ENCODE peak calls at places on chromosomes 4 and X, in nine cellular contexts. R is suprapubic skin, S is HCT116, L is testis, Y is H1, P is breast epithelium, C is Peyer's patch, F is sigmoid colon, G is spleen. Q is an unnamed sample. For H3K36me3, the result is how much of the 10 kb centered on the place peaks cover.

GRCh38 chr4:98864560-98864959 is 64.4 kb downstream of the EIF4E start:
- DNase-seq in R (no peak), S (peak), L (no peak), Y (no peak), P (no peak), C (no peak), F (no peak), G (no peak), Q (no peak)

GRCh38 chr4:186037692-186038658 is 31.0 kb upstream of the TLR3 start:
- DNase-seq in R (no peak), S (peak), L (peak), Y (no peak), P (no peak), C (no peak), F (peak), G (no peak), Q (no peak)

GRCh38 chr4:3607690-3608514 is 75.7 kb upstream of the LRPAP1 start:
- DNase-seq in R (peak), S (no peak), L (peak), Y (no peak), P (no peak), C (no peak), F (peak), G (no peak), Q (no peak)

GRCh38 chr4:6271701-6272465 is 2.2 kb downstream of the WFS1 start:
- DNase-seq in R (no peak), S (no peak), L (peak), Y (no peak), P (peak), C (no peak), F (peak), G (peak), Q (no peak)

GRCh38 chrX:77628294-77629025 is 157.6 kb downstream of the ATRX start:
- DNase-seq in R (no peak), S (no peak), L (no peak), Y (no peak), P (no peak), C (no peak), F (no peak), G (no peak), Q (no peak)

GRCh38 chr4:148367756-148368155 is 74.5 kb downstream of the NR3C2 start:
- DNase-seq in R (no peak), S (no peak), L (no peak), Y (no peak), P (no peak), C (no peak), F (no peak), G (no peak), Q (no peak)

GRCh38 chr4:184802203-184803015 is 23.4 kb downstream of the ACSL1 start:
- DNase-seq in R (no peak), S (no peak), L (no peak), Y (no peak), P (no peak), C (no peak), F (no peak), G (peak), Q (no peak)

GRCh38 chrX:106917830-106918500 is 2.2 kb upstream of the CLDN2 start:
- DNase-seq in R (no peak), S (peak), L (no peak), Y (no peak), P (no peak), C (no peak), F (no peak), G (no peak), Q (no peak)

GRCh38 chrX:20067709-20068315 is 48.9 kb downstream of the MAP7D2 start:
- DNase-seq in R (peak), S (peak), L (peak), Y (no peak), P (peak), C (peak), F (peak), G (no peak), Q (peak)

GRCh38 chrX:108734426-108734825 is 1.9 kb downstream of the IRS4 start:
- DNase-seq in R (no peak), S (no peak), L (no peak), Y (no peak), P (no peak), C (no peak), F (no peak), G (peak), Q (no peak)

GRCh38 chr4:6221296-6221850 is 21.0 kb upstream of the JAKMIP1 start:
- DNase-seq in R (no peak), S (no peak), L (no peak), Y (peak), P (peak), C (no peak), F (peak), G (no peak), Q (no peak)

GRCh38 chr4:94396984-94397383 is 54.3 kb upstream of the HPGDS start:
- DNase-seq in R (no peak), S (no peak), L (no peak), Y (no peak), P (no peak), C (no peak), F (no peak), G (no peak), Q (no peak)

GRCh38 chrX:43644124-43644701 is 11.9 kb upstream of the MAOA start:
- DNase-seq in R (no peak), S (no peak), L (no peak), Y (no peak), P (no peak), C (no peak), F (no peak), G (no peak), Q (no peak)

GRCh38 chrX:18873836-18874235 is 110.1 kb downstream of the PHKA2 start:
- DNase-seq in R (no peak), S (no peak), L (no peak), Y (no peak), P (no peak), C (no peak), F (no peak), G (peak), Q (no peak)

GRCh38 chr4:122747068-122747467 is 14.6 kb downstream of the BBS12 start:
- DNase-seq in R (no peak), S (no peak), L (no peak), Y (no peak), P (no peak), C (no peak), F (no peak), G (no peak), Q (no peak)

GRCh38 chrX:110569506-110569905 is 210.9 kb downstream of the RTL9 start:
- DNase-seq in R (no peak), S (no peak), L (no peak), Y (no peak), P (no peak), C (no peak), F (no peak), G (no peak), Q (no peak)

GRCh38 chrX:45715787-45716186 is 515.1 kb upstream of the DIPK2B start:
- DNase-seq in R (no peak), S (no peak), L (no peak), Y (no peak), P (no peak), C (no peak), F (no peak), G (no peak), Q (no peak)

GRCh38 chr4:35525192-35525978 is 718.9 kb downstream of the ARAP2 start:
- DNase-seq in R (no peak), S (no peak), L (no peak), Y (peak), P (no peak), C (no peak), F (no peak), G (peak), Q (no peak)

GRCh38 chr4:24753519-24753918 is 41.9 kb upstream of the SOD3 start:
- DNase-seq in R (no peak), S (no peak), L (no peak), Y (no peak), P (no peak), C (no peak), F (no peak), G (no peak), Q (no peak)

DNA sequence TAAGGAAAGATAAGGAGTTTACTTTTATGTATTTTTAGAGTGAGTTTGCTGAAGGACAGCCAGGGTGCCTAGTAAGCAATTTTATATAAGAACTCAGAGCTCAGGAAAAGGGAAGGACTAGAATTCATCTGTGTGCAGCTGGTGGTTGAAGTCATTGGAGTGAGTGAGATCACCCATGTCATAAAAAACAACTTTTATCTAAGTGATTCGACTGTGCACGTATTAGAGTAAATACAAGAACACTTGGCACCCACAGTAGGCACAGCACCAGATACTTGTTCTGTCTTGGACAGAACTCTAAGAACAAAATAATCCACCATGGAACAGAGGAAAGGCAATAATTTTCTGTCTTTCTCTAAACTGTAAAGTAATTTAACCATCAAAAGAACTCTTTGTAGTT is 31.6 kb downstream of the SYNPO2 start:
- DNase-seq in R (no peak), S (no peak), L (peak), Y (no peak), P (no peak), C (no peak), F (peak), G (no peak), Q (no peak)
- TF ChIP-seq POLR2A in R (no peak), S (no peak), L (no peak), Y (no peak), P (no peak), C (no peak), F (no peak), G (no peak), Q (no peak)

GRCh38 chr4:55469979-55470378 is 74.2 kb downstream of the TMEM165 start:
- DNase-seq in R (no peak), S (no peak), L (no peak), Y (no peak), P (no peak), C (no peak), F (no peak), G (no peak), Q (no peak)
- H3K36me3 ChIP-seq in R (under half), S (under half), L (under half), Y (under half), P (under half), C (under half), F (half or more), G (under half), Q (under half)

DNA sequence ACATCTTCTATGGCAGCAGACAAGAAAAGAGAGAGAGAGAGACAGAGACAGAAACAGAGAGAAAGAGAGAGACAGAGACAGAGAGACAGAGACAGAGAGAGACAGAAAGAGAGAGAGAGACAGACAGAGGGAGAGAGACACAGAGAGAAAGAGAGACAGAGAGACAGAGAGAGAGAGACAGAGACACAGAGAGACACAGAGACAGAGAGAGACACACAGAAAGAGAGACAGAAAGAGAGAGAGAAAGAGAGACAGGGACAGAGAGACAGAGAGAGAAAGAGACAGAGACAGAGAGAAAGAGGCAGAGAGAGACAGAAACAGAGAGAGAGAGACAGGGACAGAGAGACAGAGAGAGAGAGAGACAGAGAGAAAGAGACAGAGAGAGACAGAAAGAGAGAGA is 52.9 kb downstream of the CRLF2 start:
- DNase-seq in R (no peak), S (no peak), L (no peak), Y (no peak), P (no peak), C (no peak), F (no peak), G (no peak), Q (no peak)
- TF ChIP-seq POLR2A in R (no peak), S (no peak), L (no peak), Y (no peak), P (no peak), C (no peak), F (no peak), G (no peak), Q (no peak)

DNA sequence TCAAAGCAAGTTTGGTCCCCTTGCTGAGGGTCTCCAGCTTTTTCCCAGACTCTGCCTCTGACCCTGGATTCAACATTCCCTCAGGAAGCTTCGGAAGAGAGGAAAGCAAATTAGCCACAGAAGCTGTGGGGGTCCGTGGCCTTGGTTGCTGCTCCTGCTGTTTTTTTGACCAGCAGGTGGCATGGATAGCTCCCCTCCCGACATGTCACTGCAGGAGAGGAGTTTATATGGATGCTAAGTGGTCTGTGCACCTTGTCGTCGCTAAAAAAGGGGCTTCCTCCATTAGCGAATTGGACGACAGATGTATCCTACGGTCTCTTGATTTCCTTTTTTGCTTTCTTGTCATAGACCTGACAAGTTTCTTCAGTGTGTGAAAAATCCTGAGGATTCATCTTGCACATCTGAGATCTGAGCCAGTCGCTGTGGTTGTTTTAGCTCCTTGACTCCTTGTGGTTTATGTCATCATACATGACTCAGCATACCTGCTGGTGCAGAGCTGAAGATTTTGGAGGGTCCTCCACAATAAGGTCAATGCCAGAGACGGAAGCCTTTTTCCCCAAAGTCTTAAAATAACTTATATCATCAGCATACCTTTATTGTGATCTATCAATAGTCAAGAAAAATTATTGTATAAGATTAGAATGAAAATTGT is 70.2 kb downstream of the CD38 start:
- DNase-seq in R (no peak), S (peak), L (no peak), Y (no peak), P (no peak), C (no peak), F (no peak), G (no peak), Q (no peak)
- H3K36me3 ChIP-seq in R (under half), S (under half), L (under half), Y (under half), P (under half), C (under half), F (under half), G (under half), Q (under half)

GRCh38 chrX:12949205-12949926 is 25.5 kb upstream of the TMSB4X start:
- DNase-seq in R (no peak), S (no peak), L (no peak), Y (no peak), P (no peak), C (no peak), F (no peak), G (no peak), Q (no peak)
- TF ChIP-seq POLR2A in R (no peak), S (no peak), L (no peak), Y (no peak), P (no peak), C (no peak), F (no peak), G (no peak), Q (no peak)

GRCh38 chr4:105274504-105274903 is 127.8 kb downstream of the TET2 start:
- DNase-seq in R (no peak), S (no peak), L (no peak), Y (no peak), P (no peak), C (no peak), F (no peak), G (no peak), Q (no peak)
- H3K36me3 ChIP-seq in R (half or more), S (under half), L (under half), Y (under half), P (under half), C (under half), F (half or more), G (under half), Q (under half)

DNA sequence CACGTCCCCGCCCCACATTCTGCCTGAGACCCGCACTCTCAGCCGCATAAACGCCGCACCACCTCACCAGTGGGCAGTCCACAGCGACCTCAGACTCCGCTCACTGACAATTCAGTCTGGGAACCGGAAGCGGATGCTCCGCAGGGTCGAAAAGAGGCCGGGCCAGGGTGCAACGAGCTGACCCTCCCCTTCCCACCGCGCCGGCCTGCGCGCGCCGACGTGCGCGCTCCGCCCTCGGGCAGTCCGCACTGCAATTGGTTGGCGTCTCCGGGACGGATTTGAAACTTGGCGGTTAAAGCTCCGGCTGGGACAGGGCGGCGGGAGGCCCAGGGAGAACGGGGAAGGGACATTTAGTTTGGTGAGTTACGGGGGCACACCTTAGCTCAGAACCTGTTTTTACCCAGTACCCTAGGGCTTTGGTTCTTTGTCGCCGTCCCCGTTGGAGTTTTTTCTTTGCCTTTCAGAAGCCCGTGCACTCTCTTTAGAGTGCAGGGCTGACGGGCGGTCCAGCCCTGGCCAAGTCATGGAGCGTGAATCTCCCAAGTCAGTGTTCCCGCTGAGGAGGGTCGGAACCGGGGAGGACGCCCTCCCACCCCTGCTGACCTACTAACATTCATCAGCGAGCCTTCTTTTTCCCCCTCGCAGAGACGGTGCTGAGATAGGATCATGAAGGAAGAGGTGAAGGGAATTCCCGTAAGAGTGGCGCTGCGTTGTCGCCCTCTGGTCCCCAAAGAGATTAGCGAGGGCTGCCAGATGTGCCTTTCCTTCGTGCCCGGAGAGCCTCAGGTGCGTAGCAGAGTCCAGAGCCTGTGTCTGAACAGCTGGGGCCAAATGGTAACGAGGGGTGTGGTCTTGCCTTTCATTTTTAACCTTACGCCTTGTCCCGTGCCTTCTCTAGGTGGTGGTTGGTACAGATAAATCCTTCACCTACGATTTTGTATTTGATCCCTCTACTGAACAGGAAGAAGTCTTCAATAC is at the start of the genes KIF4A and PDZD11:
- DNase-seq in R (peak), S (peak), L (peak), Y (peak), P (peak), C (peak), F (peak), G (peak), Q (peak)
- TF ChIP-seq POLR2A in R (no peak), S (peak), L (no peak), Y (peak), P (no peak), C (peak), F (no peak), G (no peak), Q (no peak)

DNA sequence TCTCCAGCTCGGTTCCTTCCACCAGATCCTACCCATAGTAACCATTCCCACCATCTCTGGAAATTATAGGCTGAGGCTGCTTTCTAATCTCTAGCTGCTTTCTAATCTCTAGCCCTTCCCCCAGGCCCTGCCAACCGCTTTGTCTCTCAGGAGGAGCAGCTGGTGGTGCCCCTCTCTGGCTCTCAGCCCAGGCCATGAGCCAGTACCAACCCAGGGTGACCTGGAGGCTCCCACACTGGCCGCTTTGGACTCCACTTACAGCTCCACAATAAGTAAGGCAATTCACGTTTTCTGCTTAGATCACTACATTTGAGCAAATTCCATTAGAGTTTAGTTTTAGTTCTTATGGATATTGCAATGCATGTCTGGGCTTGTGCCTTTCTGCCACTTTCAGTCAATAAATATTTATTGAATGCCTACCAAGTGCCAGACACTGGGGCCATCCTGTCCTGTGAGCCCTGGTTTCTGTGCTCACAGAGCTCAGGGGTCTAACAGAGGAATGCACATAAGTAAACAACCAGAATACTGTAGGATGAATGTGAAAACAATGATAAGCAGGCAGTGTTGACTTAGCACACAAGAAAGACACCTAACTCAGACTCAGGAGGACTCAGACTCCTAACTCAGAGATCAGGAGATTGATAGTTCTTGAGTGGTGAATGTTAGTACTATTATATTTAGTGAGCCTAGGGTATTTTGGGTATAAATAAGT is 38.9 kb downstream of the SMC1A start:
- DNase-seq in R (no peak), S (no peak), L (peak), Y (no peak), P (no peak), C (no peak), F (no peak), G (no peak), Q (no peak)
- H3K36me3 ChIP-seq in R (under half), S (under half), L (under half), Y (under half), P (under half), C (under half), F (half or more), G (under half), Q (under half)

GRCh38 chr4:153488006-153488718 is 22.0 kb downstream of the TMEM131L start:
- DNase-seq in R (no peak), S (no peak), L (no peak), Y (peak), P (no peak), C (peak), F (no peak), G (peak), Q (no peak)
- TF ChIP-seq POLR2A in R (no peak), S (no peak), L (no peak), Y (no peak), P (no peak), C (no peak), F (no peak), G (no peak), Q (no peak)